ENCODE peak calls at places on chromosomes 7 and 10, in seven cellular contexts. A is B cell, R is endothelial cell, D is WERI-Rb-1, O is Peyer's patch, H is fibroblast of lung, T is kidney epithelial cell. Y is an unnamed sample.
A peak's percentile ranks its signal among the peaks of the same experiment; 100 is the strongest.

GRCh38 chr10:128091636-128092210 is 34.5 kb downstream of the MKI67 start:
- DNase-seq in A (no peak), R (peak; percentile 23), D (no peak), O (no peak), H (no peak), T (no peak), Y (no peak)

GRCh38 chr10:22455068-22455467 is 109.8 kb downstream of the SPAG6 start:
- DNase-seq in A (no peak), R (no peak), D (no peak), O (no peak), H (no peak), T (no peak), Y (no peak)

GRCh38 chr10:116210588-116211346 is 62.2 kb downstream of the GFRA1 start:
- DNase-seq in A (no peak), R (no peak), D (no peak), O (no peak), H (no peak), T (no peak), Y (no peak)

GRCh38 chr7:29483219-29484104 is 80.2 kb upstream of the PRR15 start:
- DNase-seq in A (no peak), R (no peak), D (no peak), O (no peak), H (peak; percentile 19), T (no peak), Y (no peak)

GRCh38 chr7:40570218-40570617 is 435.4 kb downstream of the SUGCT start:
- DNase-seq in A (no peak), R (no peak), D (no peak), O (no peak), H (no peak), T (no peak), Y (no peak)

GRCh38 chr7:95493247-95493646 is 7.5 kb downstream of the ASB4 start:
- DNase-seq in A (no peak), R (no peak), D (no peak), O (no peak), H (peak; percentile 29), T (no peak), Y (no peak)

GRCh38 chr10:68052463-68052862 is 22.6 kb downstream of the HERC4 start:
- DNase-seq in A (no peak), R (no peak), D (no peak), O (no peak), H (no peak), T (no peak), Y (no peak)

GRCh38 chr7:138204989-138205298 is 128.7 kb downstream of the AKR1D1 start:
- DNase-seq in A (no peak), R (no peak), D (no peak), O (no peak), H (no peak), T (no peak), Y (no peak)

GRCh38 chr10:68600041-68600778 is 40.1 kb downstream of the TET1 start:
- DNase-seq in A (peak; percentile 46), R (peak; percentile 73), D (peak; percentile 89), O (peak; percentile 75), H (peak; percentile 85), T (peak; percentile 49), Y (peak; percentile 39)

GRCh38 chr10:13686331-13686752 is 99.6 kb downstream of the PRPF18 start:
- DNase-seq in A (no peak), R (no peak), D (no peak), O (no peak), H (no peak), T (no peak), Y (no peak)

GRCh38 chr10:70849582-70850016 is 33.9 kb downstream of the SGPL1 start:
- DNase-seq in A (no peak), R (no peak), D (no peak), O (no peak), H (peak; percentile 80), T (peak; percentile 29), Y (no peak)

GRCh38 chr10:89867964-89868363 is 166.6 kb downstream of the KIF20B start:
- DNase-seq in A (no peak), R (no peak), D (no peak), O (no peak), H (peak; percentile 51), T (no peak), Y (no peak)

GRCh38 chr7:140036224-140036651 is 26.5 kb downstream of the PARP12 start:
- DNase-seq in A (no peak), R (no peak), D (no peak), O (no peak), H (no peak), T (no peak), Y (no peak)

GRCh38 chr10:125782661-125783060 is 7.0 kb upstream of the MMP21 start:
- DNase-seq in A (no peak), R (no peak), D (peak; percentile 72), O (peak; percentile 25), H (no peak), T (no peak), Y (no peak)

GRCh38 chr7:159027091-159027802 is 117.4 kb downstream of the VIPR2 start:
- DNase-seq in A (no peak), R (no peak), D (no peak), O (peak; percentile 24), H (no peak), T (no peak), Y (no peak)

GRCh38 chr7:116511552-116512523 is 12.3 kb downstream of the CAV2 start:
- DNase-seq in A (peak; percentile 36), R (no peak), D (no peak), O (peak; percentile 62), H (peak; percentile 39), T (no peak), Y (peak; percentile 17)

DNA sequence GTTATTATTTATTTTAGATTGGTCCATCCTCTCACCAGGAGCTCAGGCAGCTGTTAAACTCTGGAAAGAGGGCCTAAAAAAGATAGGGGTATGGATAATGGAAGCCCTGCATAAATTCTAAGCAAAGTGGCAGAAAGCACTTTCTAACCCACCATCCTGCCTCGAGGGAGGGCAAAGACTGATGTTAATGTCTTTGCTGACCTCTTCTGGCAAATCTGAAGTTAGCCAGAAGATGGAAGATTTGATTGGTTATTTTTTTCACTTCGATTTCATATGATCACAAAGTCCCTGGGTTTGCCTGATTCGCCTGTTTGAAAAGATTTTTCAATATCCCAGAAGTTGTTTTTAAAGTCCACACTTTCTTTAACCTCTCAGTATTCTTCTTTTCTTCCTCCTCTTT is 24.8 kb downstream of the OR9A2 start:
- DNase-seq in A (no peak), R (no peak), D (peak; percentile 35), O (no peak), H (peak; percentile 19), T (no peak), Y (no peak)
- TF ChIP-seq CTCF in A (peak; percentile 23), R (no peak), D (peak; percentile 46), O (no peak), H (peak; percentile 4), T (peak; percentile 7), Y (no peak)

DNA sequence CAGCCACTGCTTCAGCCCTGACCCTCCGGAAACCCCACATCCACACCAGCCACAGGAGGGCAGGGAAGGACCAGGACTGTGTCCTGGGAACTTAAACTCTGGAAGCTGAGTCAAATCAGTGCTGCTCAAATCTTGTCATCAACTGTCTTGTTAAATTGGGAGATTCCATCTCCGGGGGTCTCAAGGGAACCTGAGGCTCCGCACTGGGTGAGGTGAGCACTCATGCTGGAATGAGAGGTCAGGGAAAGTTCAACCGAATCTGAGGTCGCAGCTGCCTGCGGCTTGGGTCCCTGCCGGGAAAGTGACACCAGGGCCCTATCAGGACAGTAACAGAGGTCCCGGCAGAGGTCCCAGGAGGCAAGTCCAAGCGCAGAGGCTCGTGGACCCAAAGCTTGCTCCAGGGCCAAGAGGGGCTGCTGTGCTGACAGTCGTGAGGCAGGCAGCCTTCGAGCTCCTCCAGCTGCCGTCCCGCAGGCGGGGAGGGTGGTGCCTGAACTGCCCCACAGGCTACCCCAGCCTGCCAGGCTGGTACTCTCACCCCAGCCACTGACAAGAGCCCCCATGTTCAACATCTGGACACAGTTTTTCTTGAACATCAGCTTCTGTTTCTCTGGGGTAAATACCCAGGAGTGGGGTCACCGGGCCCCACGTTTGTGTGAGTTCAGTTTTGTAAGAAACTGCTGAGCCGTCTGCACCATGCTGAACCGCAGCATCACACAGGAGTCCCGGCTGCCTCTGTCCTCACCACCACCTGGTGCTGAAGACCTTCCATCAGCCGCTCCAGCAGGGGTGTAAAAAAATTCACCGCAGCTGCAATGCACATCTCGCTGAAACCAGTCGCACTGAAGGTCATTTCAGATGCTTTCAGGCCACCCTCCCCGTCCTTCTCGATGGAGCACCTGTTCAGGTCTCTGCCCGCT is 101.0 kb downstream of the DIP2C start:
- DNase-seq in A (no peak), R (no peak), D (no peak), O (no peak), H (peak; percentile 68), T (no peak), Y (no peak)
- TF ChIP-seq CTCF in A (no peak), R (no peak), D (peak; percentile 15), O (no peak), H (peak; percentile 47), T (peak; percentile 40), Y (no peak)

GRCh38 chr10:25786181-25786580 is 147.8 kb upstream of the MYO3A start:
- DNase-seq in A (no peak), R (no peak), D (no peak), O (no peak), H (no peak), T (no peak), Y (no peak)

GRCh38 chr10:25786899-25787298 is 147.1 kb upstream of the MYO3A start:
- DNase-seq in A (no peak), R (no peak), D (no peak), O (no peak), H (no peak), T (no peak), Y (no peak)
- TF ChIP-seq CTCF in A (no peak), R (no peak), D (no peak), O (no peak), H (no peak), T (no peak), Y (no peak)

GRCh38 chr7:4227105-4228010 is 454.7 kb upstream of the FOXK1 start:
- DNase-seq in A (no peak), R (no peak), D (peak; percentile 18), O (no peak), H (peak; percentile 9), T (no peak), Y (no peak)

GRCh38 chr7:4225352-4225751 is 456.7 kb upstream of the FOXK1 start:
- DNase-seq in A (no peak), R (no peak), D (no peak), O (no peak), H (no peak), T (no peak), Y (no peak)

GRCh38 chr7:4221043-4221442 is 461.1 kb upstream of the FOXK1 start:
- DNase-seq in A (no peak), R (no peak), D (no peak), O (no peak), H (no peak), T (no peak), Y (no peak)

GRCh38 chr7:4230352-4230751 is 451.7 kb upstream of the FOXK1 start:
- DNase-seq in A (no peak), R (no peak), D (no peak), O (no peak), H (no peak), T (no peak), Y (no peak)

DNA sequence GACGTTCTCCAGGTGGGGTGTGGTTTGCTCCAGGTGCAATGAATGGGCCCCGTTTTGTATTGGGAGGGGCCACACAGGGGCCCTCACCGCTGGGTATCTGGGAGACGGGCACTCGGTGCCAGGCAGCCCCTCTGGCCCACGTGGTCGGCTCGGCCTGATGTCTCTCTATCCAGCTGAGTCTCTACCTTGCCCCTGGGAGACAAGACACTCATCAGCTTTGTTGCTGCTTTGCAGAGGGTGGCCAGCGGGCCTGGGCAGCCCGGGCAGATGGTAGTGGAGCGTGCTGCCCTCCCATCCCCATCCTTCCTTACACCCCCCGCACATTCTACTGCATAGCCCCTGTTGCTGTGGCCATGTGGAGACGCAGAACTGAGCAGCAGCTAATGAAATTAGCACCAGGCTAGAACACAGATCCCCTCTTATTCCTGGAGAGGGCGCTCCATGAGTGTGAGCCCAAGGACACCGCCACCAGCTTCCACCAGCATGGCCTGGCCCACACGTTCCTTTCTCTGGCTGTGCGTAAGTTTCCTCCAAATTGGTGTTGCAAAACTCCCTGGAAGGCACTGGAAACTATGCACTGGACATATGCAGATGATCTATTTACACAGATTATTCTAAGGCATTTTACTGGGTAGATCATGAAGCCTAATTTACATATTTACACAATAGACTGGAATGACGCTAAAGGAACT is 455.8 kb upstream of the FOXK1 start:
- DNase-seq in A (no peak), R (no peak), D (peak; percentile 47), O (no peak), H (peak; percentile 3), T (no peak), Y (no peak)
- TF ChIP-seq CTCF in A (no peak), R (no peak), D (peak; percentile 76), O (no peak), H (no peak), T (no peak), Y (no peak)